ENCODE peak calls at places on chromosomes 5 and 9, in six cellular contexts. A is NCI-H1436; Q is activated naive CD4-positive, alpha-beta T cell treated with anti-CD3 and anti-CD28 coated beads, Interleukin-2, amount 50 U/mL, for 16 hours; W is HCEC 1CT; S is EH; Y is KBM-7. E is an unnamed sample.

GRCh38 chr5:150544606-150545219 is 36.8 kb downstream of the NDST1 start:
- DNase-seq in A (peak), Q (peak), W (peak), S (peak), Y (peak), E (peak)

GRCh38 chr5:172350212-172351181 is 66.9 kb upstream of the UBTD2 start:
- DNase-seq in A (no peak), Q (no peak), W (no peak), S (no peak), Y (no peak), E (no peak)

GRCh38 chr9:37574996-37575395 is 1.2 kb downstream of the FBXO10 start:
- DNase-seq in A (no peak), Q (no peak), W (peak), S (peak), Y (no peak), E (no peak)

GRCh38 chr5:125117556-125117955 is 371.1 kb upstream of the ZNF608 start:
- DNase-seq in A (no peak), Q (no peak), W (peak), S (peak), Y (no peak), E (peak)

GRCh38 chr5:10319202-10319851 is 11.6 kb upstream of the CMBL start:
- DNase-seq in A (no peak), Q (no peak), W (no peak), S (peak), Y (no peak), E (no peak)

GRCh38 chr5:40984884-40985283 is 75.6 kb downstream of the C7 start:
- DNase-seq in A (no peak), Q (no peak), W (peak), S (peak), Y (no peak), E (peak)

GRCh38 chr9:135907006-135907434 is 326 bp downstream of the CAMSAP1 start:
- DNase-seq in A (no peak), Q (no peak), W (peak), S (peak), Y (no peak), E (no peak)

GRCh38 chr5:180375291-180375690 is 22.2 kb upstream of the GFPT2 start:
- DNase-seq in A (no peak), Q (no peak), W (no peak), S (no peak), Y (no peak), E (no peak)

GRCh38 chr9:26243722-26244121 is 565.5 kb upstream of the TUSC1 start:
- DNase-seq in A (no peak), Q (no peak), W (peak), S (peak), Y (no peak), E (peak)

GRCh38 chr5:108726446-108727091 is 21.1 kb upstream of the FER start:
- DNase-seq in A (no peak), Q (no peak), W (peak), S (peak), Y (no peak), E (no peak)

GRCh38 chr9:734831-735511 is 106.5 kb upstream of the DMRT1 start:
- DNase-seq in A (no peak), Q (no peak), W (peak), S (peak), Y (no peak), E (peak)

GRCh38 chr9:108779506-108779905 is 76.3 kb downstream of the ACTL7B start:
- DNase-seq in A (no peak), Q (no peak), W (no peak), S (no peak), Y (no peak), E (no peak)

GRCh38 chr9:124342402-124342945 is 72.8 kb downstream of the PSMB7 start:
- DNase-seq in A (no peak), Q (no peak), W (peak), S (no peak), Y (no peak), E (no peak)

GRCh38 chr9:114896344-114896743 is 34.0 kb downstream of the TNFSF8 start:
- DNase-seq in A (no peak), Q (no peak), W (no peak), S (no peak), Y (no peak), E (no peak)

GRCh38 chr5:1465966-1466471 is 20.8 kb upstream of the SLC6A3 start:
- DNase-seq in A (no peak), Q (no peak), W (no peak), S (no peak), Y (no peak), E (no peak)

GRCh38 chr9:4933861-4934260 is 51.2 kb upstream of the JAK2 start:
- DNase-seq in A (no peak), Q (no peak), W (no peak), S (no peak), Y (no peak), E (no peak)

GRCh38 chr9:130150779-130151381 is 21.3 kb upstream of the NCS1 start:
- DNase-seq in A (no peak), Q (no peak), W (peak), S (peak), Y (no peak), E (peak)

GRCh38 chr9:76404401-76404800 is 10.2 kb upstream of the RFK start:
- DNase-seq in A (no peak), Q (no peak), W (no peak), S (no peak), Y (no peak), E (no peak)

GRCh38 chr5:158496624-158497023 is 603.1 kb downstream of the EBF1 start:
- DNase-seq in A (no peak), Q (no peak), W (no peak), S (no peak), Y (no peak), E (no peak)

GRCh38 chr5:82011761-82012160 is 39.9 kb downstream of the ATG10 start:
- DNase-seq in A (no peak), Q (no peak), W (peak), S (peak), Y (no peak), E (peak)

GRCh38 chr5:42543774-42544173 is 120.5 kb downstream of the GHR start:
- DNase-seq in A (no peak), Q (no peak), W (no peak), S (no peak), Y (no peak), E (no peak)

GRCh38 chr9:124352616-124353015 is 62.6 kb downstream of the PSMB7 start:
- DNase-seq in A (no peak), Q (no peak), W (no peak), S (no peak), Y (no peak), E (no peak)

GRCh38 chr9:116020146-116020545 is 133.4 kb upstream of the PAPPA start:
- DNase-seq in A (no peak), Q (no peak), W (no peak), S (peak), Y (no peak), E (no peak)

GRCh38 chr5:110085826-110086225 is 396.1 kb downstream of the MAN2A1 start:
- DNase-seq in A (no peak), Q (no peak), W (no peak), S (no peak), Y (no peak), E (no peak)

GRCh38 chr9:10678010-10678409 is 65.2 kb upstream of the PTPRD start:
- DNase-seq in A (no peak), Q (no peak), W (no peak), S (no peak), Y (no peak), E (no peak)

GRCh38 chr5:150618588-150619281 is 21.7 kb upstream of the SYNPO start:
- DNase-seq in A (no peak), Q (no peak), W (no peak), S (peak), Y (no peak), E (no peak)

GRCh38 chr5:148186248-148187003 is 16.4 kb upstream of the SPINK6 start:
- DNase-seq in A (no peak), Q (no peak), W (peak), S (peak), Y (peak), E (no peak)

GRCh38 chr9:126399251-126399650 is 72.6 kb downstream of the MVB12B start:
- DNase-seq in A (no peak), Q (no peak), W (no peak), S (no peak), Y (no peak), E (no peak)

E was measured in HFFc6.